ENCODE peak calls at places on chromosomes 5 and 9, in ten cellular contexts. One of them, this sample, is unnamed.

GRCh38 chr5:160799160-160799559 is 52.9 kb downstream of the ATP10B start:
- DNase-seq in brain pericyte: no peak
- DNase-seq in activated T-helper 1 cell treated with anti-CD3 and anti-CD28 coated beads, Interleukin-2, amount 50 U/mL, for 16 hours: no peak
- DNase-seq in COR-L47: no peak
- DNase-seq in H1: no peak
- DNase-seq in naive thymus-derived CD8-positive, alpha-beta T cell: no peak
- DNase-seq in amniotic stem cell: no peak
- DNase-seq in glutamatergic neuron: no peak
- DNase-seq in SHP77: no peak
- DNase-seq in stimulated activated CD4-positive, alpha-beta T cell treated with anti-CD3 and anti-CD28 coated beads, TNF-alpha, amount 100 ng/mL, for 1 hour: no peak
- DNase-seq in this sample: no peak

GRCh38 chr5:147746986-147747385 is 35.5 kb downstream of the JAKMIP2 start:
- DNase-seq in activated T-helper 1 cell treated with anti-CD3 and anti-CD28 coated beads, Interleukin-2, amount 50 U/mL, for 16 hours: no peak
- DNase-seq in stimulated activated CD4-positive, alpha-beta T cell treated with anti-CD3 and anti-CD28 coated beads, TNF-alpha, amount 100 ng/mL, for 1 hour: no peak
- DNase-seq in amniotic stem cell: no peak
- DNase-seq in glutamatergic neuron: no peak
- DNase-seq in COR-L47: no peak
- DNase-seq in brain pericyte: no peak
- DNase-seq in naive thymus-derived CD8-positive, alpha-beta T cell: no peak
- DNase-seq in SHP77: no peak
- DNase-seq in H1: no peak
- DNase-seq in this sample: no peak

GRCh38 chr9:126806336-126806735 is 1.5 kb downstream of the ZBTB43 start:
- DNase-seq in stimulated activated CD4-positive, alpha-beta T cell treated with anti-CD3 and anti-CD28 coated beads, TNF-alpha, amount 100 ng/mL, for 1 hour: no peak
- DNase-seq in activated T-helper 1 cell treated with anti-CD3 and anti-CD28 coated beads, Interleukin-2, amount 50 U/mL, for 16 hours: no peak
- DNase-seq in naive thymus-derived CD8-positive, alpha-beta T cell: no peak
- DNase-seq in amniotic stem cell: no peak
- DNase-seq in glutamatergic neuron: no peak
- DNase-seq in COR-L47: no peak
- DNase-seq in brain pericyte: no peak
- DNase-seq in H1: no peak
- DNase-seq in SHP77: no peak
- DNase-seq in this sample: no peak

GRCh38 chr5:10702911-10703491 is 58.0 kb downstream of the DAP start:
- DNase-seq in activated T-helper 1 cell treated with anti-CD3 and anti-CD28 coated beads, Interleukin-2, amount 50 U/mL, for 16 hours: no peak
- DNase-seq in COR-L47: no peak
- DNase-seq in SHP77: no peak
- DNase-seq in amniotic stem cell: no peak
- DNase-seq in glutamatergic neuron: no peak
- DNase-seq in stimulated activated CD4-positive, alpha-beta T cell treated with anti-CD3 and anti-CD28 coated beads, TNF-alpha, amount 100 ng/mL, for 1 hour: no peak
- DNase-seq in naive thymus-derived CD8-positive, alpha-beta T cell: no peak
- DNase-seq in H1: no peak
- DNase-seq in brain pericyte: no peak
- DNase-seq in this sample: no peak

GRCh38 chr5:60590172-60590571 is 109.8 kb downstream of the DEPDC1B start:
- DNase-seq in brain pericyte: no peak
- DNase-seq in activated T-helper 1 cell treated with anti-CD3 and anti-CD28 coated beads, Interleukin-2, amount 50 U/mL, for 16 hours: no peak
- DNase-seq in amniotic stem cell: no peak
- DNase-seq in stimulated activated CD4-positive, alpha-beta T cell treated with anti-CD3 and anti-CD28 coated beads, TNF-alpha, amount 100 ng/mL, for 1 hour: no peak
- DNase-seq in COR-L47: no peak
- DNase-seq in SHP77: no peak
- DNase-seq in H1: no peak
- DNase-seq in glutamatergic neuron: no peak
- DNase-seq in naive thymus-derived CD8-positive, alpha-beta T cell: no peak
- DNase-seq in this sample: no peak

GRCh38 chr5:80216753-80217596 is 38.9 kb downstream of the SERINC5 start:
- DNase-seq in brain pericyte: no peak
- DNase-seq in H1: no peak
- DNase-seq in SHP77: no peak
- DNase-seq in COR-L47: no peak
- DNase-seq in amniotic stem cell: no peak
- DNase-seq in activated T-helper 1 cell treated with anti-CD3 and anti-CD28 coated beads, Interleukin-2, amount 50 U/mL, for 16 hours: no peak
- DNase-seq in stimulated activated CD4-positive, alpha-beta T cell treated with anti-CD3 and anti-CD28 coated beads, TNF-alpha, amount 100 ng/mL, for 1 hour: no peak
- DNase-seq in glutamatergic neuron: no peak
- DNase-seq in naive thymus-derived CD8-positive, alpha-beta T cell: no peak
- DNase-seq in this sample: no peak

GRCh38 chr5:148910686-148911361 is 84.4 kb downstream of the ADRB2 start:
- DNase-seq in glutamatergic neuron: no peak
- DNase-seq in stimulated activated CD4-positive, alpha-beta T cell treated with anti-CD3 and anti-CD28 coated beads, TNF-alpha, amount 100 ng/mL, for 1 hour: no peak
- DNase-seq in SHP77: no peak
- DNase-seq in naive thymus-derived CD8-positive, alpha-beta T cell: no peak
- DNase-seq in brain pericyte: peak
- DNase-seq in H1: no peak
- DNase-seq in activated T-helper 1 cell treated with anti-CD3 and anti-CD28 coated beads, Interleukin-2, amount 50 U/mL, for 16 hours: no peak
- DNase-seq in amniotic stem cell: peak
- DNase-seq in COR-L47: peak
- DNase-seq in this sample: no peak

GRCh38 chr5:71955718-71956117 is 151.6 kb upstream of the MAP1B start:
- DNase-seq in brain pericyte: no peak
- DNase-seq in activated T-helper 1 cell treated with anti-CD3 and anti-CD28 coated beads, Interleukin-2, amount 50 U/mL, for 16 hours: no peak
- DNase-seq in glutamatergic neuron: no peak
- DNase-seq in H1: no peak
- DNase-seq in stimulated activated CD4-positive, alpha-beta T cell treated with anti-CD3 and anti-CD28 coated beads, TNF-alpha, amount 100 ng/mL, for 1 hour: no peak
- DNase-seq in naive thymus-derived CD8-positive, alpha-beta T cell: no peak
- DNase-seq in amniotic stem cell: no peak
- DNase-seq in COR-L47: no peak
- DNase-seq in SHP77: no peak
- DNase-seq in this sample: no peak

GRCh38 chr9:136090060-136090735 is 4.9 kb downstream of the NACC2 start:
- DNase-seq in stimulated activated CD4-positive, alpha-beta T cell treated with anti-CD3 and anti-CD28 coated beads, TNF-alpha, amount 100 ng/mL, for 1 hour: no peak
- DNase-seq in amniotic stem cell: no peak
- DNase-seq in brain pericyte: no peak
- DNase-seq in glutamatergic neuron: no peak
- DNase-seq in SHP77: no peak
- DNase-seq in naive thymus-derived CD8-positive, alpha-beta T cell: no peak
- DNase-seq in activated T-helper 1 cell treated with anti-CD3 and anti-CD28 coated beads, Interleukin-2, amount 50 U/mL, for 16 hours: no peak
- DNase-seq in COR-L47: no peak
- DNase-seq in H1: no peak
- DNase-seq in this sample: no peak

GRCh38 chr5:124651663-124652513 is 94.6 kb downstream of the ZNF608 start:
- DNase-seq in amniotic stem cell: no peak
- DNase-seq in stimulated activated CD4-positive, alpha-beta T cell treated with anti-CD3 and anti-CD28 coated beads, TNF-alpha, amount 100 ng/mL, for 1 hour: peak
- DNase-seq in glutamatergic neuron: peak
- DNase-seq in activated T-helper 1 cell treated with anti-CD3 and anti-CD28 coated beads, Interleukin-2, amount 50 U/mL, for 16 hours: no peak
- DNase-seq in SHP77: peak
- DNase-seq in brain pericyte: no peak
- DNase-seq in H1: no peak
- DNase-seq in COR-L47: peak
- DNase-seq in naive thymus-derived CD8-positive, alpha-beta T cell: no peak
- DNase-seq in this sample: peak

GRCh38 chr9:18466101-18466500 is 7.9 kb upstream of the ADAMTSL1 start:
- DNase-seq in amniotic stem cell: no peak
- DNase-seq in brain pericyte: no peak
- DNase-seq in naive thymus-derived CD8-positive, alpha-beta T cell: no peak
- DNase-seq in H1: no peak
- DNase-seq in COR-L47: no peak
- DNase-seq in activated T-helper 1 cell treated with anti-CD3 and anti-CD28 coated beads, Interleukin-2, amount 50 U/mL, for 16 hours: no peak
- DNase-seq in stimulated activated CD4-positive, alpha-beta T cell treated with anti-CD3 and anti-CD28 coated beads, TNF-alpha, amount 100 ng/mL, for 1 hour: no peak
- DNase-seq in SHP77: no peak
- DNase-seq in glutamatergic neuron: no peak
- DNase-seq in this sample: no peak

GRCh38 chr5:124599048-124599973 is 147.1 kb downstream of the ZNF608 start:
- DNase-seq in H1: no peak
- DNase-seq in brain pericyte: no peak
- DNase-seq in glutamatergic neuron: no peak
- DNase-seq in naive thymus-derived CD8-positive, alpha-beta T cell: no peak
- DNase-seq in COR-L47: no peak
- DNase-seq in amniotic stem cell: no peak
- DNase-seq in stimulated activated CD4-positive, alpha-beta T cell treated with anti-CD3 and anti-CD28 coated beads, TNF-alpha, amount 100 ng/mL, for 1 hour: no peak
- DNase-seq in activated T-helper 1 cell treated with anti-CD3 and anti-CD28 coated beads, Interleukin-2, amount 50 U/mL, for 16 hours: no peak
- DNase-seq in SHP77: peak
- DNase-seq in this sample: no peak

GRCh38 chr9:18865542-18865941 is 167.5 kb downstream of the SAXO1 start:
- DNase-seq in glutamatergic neuron: no peak
- DNase-seq in H1: no peak
- DNase-seq in SHP77: no peak
- DNase-seq in COR-L47: no peak
- DNase-seq in amniotic stem cell: no peak
- DNase-seq in brain pericyte: no peak
- DNase-seq in naive thymus-derived CD8-positive, alpha-beta T cell: no peak
- DNase-seq in activated T-helper 1 cell treated with anti-CD3 and anti-CD28 coated beads, Interleukin-2, amount 50 U/mL, for 16 hours: no peak
- DNase-seq in stimulated activated CD4-positive, alpha-beta T cell treated with anti-CD3 and anti-CD28 coated beads, TNF-alpha, amount 100 ng/mL, for 1 hour: no peak
- DNase-seq in this sample: no peak

GRCh38 chr5:181052526-181052927 is 12.5 kb downstream of the BTNL9 start:
- DNase-seq in naive thymus-derived CD8-positive, alpha-beta T cell: peak
- DNase-seq in activated T-helper 1 cell treated with anti-CD3 and anti-CD28 coated beads, Interleukin-2, amount 50 U/mL, for 16 hours: no peak
- DNase-seq in COR-L47: no peak
- DNase-seq in amniotic stem cell: no peak
- DNase-seq in SHP77: no peak
- DNase-seq in glutamatergic neuron: peak
- DNase-seq in brain pericyte: no peak
- DNase-seq in stimulated activated CD4-positive, alpha-beta T cell treated with anti-CD3 and anti-CD28 coated beads, TNF-alpha, amount 100 ng/mL, for 1 hour: no peak
- DNase-seq in H1: no peak
- DNase-seq in this sample: no peak

GRCh38 chr5:103624748-103625147 is 62.2 kb upstream of the NUDT12 start:
- DNase-seq in amniotic stem cell: no peak
- DNase-seq in glutamatergic neuron: no peak
- DNase-seq in SHP77: no peak
- DNase-seq in COR-L47: no peak
- DNase-seq in brain pericyte: no peak
- DNase-seq in H1: no peak
- DNase-seq in naive thymus-derived CD8-positive, alpha-beta T cell: no peak
- DNase-seq in activated T-helper 1 cell treated with anti-CD3 and anti-CD28 coated beads, Interleukin-2, amount 50 U/mL, for 16 hours: no peak
- DNase-seq in stimulated activated CD4-positive, alpha-beta T cell treated with anti-CD3 and anti-CD28 coated beads, TNF-alpha, amount 100 ng/mL, for 1 hour: no peak
- DNase-seq in this sample: no peak

This sample was measured in iPS DF 19.7.